ENCODE peak calls at places on chromosome 18, in eight cellular contexts. H, G, F, K, R, T, Y and A are unnamed samples.

GRCh38 chr18:61608306-61608705 is 275.1 kb downstream of the CDH20 start:
- DNase-seq in T (no peak), H (no peak), F (no peak), G (no peak), Y (no peak), R (no peak), K (peak), A (no peak)

GRCh38 chr18:5582054-5582453 is 38.3 kb upstream of the EPB41L3 start:
- DNase-seq in H (no peak), T (no peak), R (no peak), F (no peak), Y (no peak), G (peak), K (peak), A (peak)

GRCh38 chr18:21490745-21491144 is 109.8 kb downstream of the ESCO1 start:
- DNase-seq in K (no peak), F (no peak), R (no peak), Y (no peak), H (no peak), T (no peak), G (no peak), A (no peak)

GRCh38 chr18:24674236-24675004 is 214.0 kb downstream of the HRH4 start:
- DNase-seq in Y (no peak), K (no peak), G (no peak), H (no peak), F (no peak), R (no peak), T (no peak), A (no peak)

GRCh38 chr18:27120246-27120645 is 64.9 kb downstream of the CHST9 start:
- DNase-seq in R (no peak), H (no peak), K (peak), T (no peak), Y (no peak), G (no peak), F (no peak), A (no peak)

GRCh38 chr18:56992777-56993176 is 154.1 kb upstream of the BOD1L2 start:
- DNase-seq in H (no peak), Y (no peak), G (no peak), K (peak), F (no peak), R (no peak), T (no peak), A (no peak)

GRCh38 chr18:24402209-24402785 is 4.7 kb upstream of the OSBPL1A start:
- DNase-seq in R (no peak), K (no peak), T (no peak), G (no peak), Y (peak), H (no peak), F (no peak), A (no peak)

GRCh38 chr18:13893418-13893760 is 21.9 kb downstream of the MC2R start:
- DNase-seq in Y (no peak), T (peak), K (no peak), R (no peak), G (no peak), F (no peak), H (no peak), A (no peak)

GRCh38 chr18:34928068-34928753 is 113.0 kb upstream of the MAPRE2 start:
- DNase-seq in Y (no peak), G (no peak), K (no peak), H (no peak), R (no peak), F (no peak), T (no peak), A (no peak)

GRCh38 chr18:21682276-21683051 is 22.1 kb downstream of the ABHD3 start:
- DNase-seq in T (no peak), H (no peak), Y (no peak), K (peak), R (peak), F (peak), G (peak), A (peak)

GRCh38 chr18:21672868-21673267 is 31.7 kb downstream of the ABHD3 start:
- DNase-seq in R (no peak), T (no peak), H (no peak), F (peak), Y (peak), G (peak), K (peak), A (peak)

GRCh38 chr18:59885579-59886163 is 14.1 kb upstream of the PMAIP1 start:
- DNase-seq in H (no peak), R (no peak), F (no peak), Y (no peak), T (no peak), G (peak), K (peak), A (peak)

GRCh38 chr18:70075906-70076305 is 128.2 kb upstream of the CD226 start:
- DNase-seq in F (no peak), R (no peak), Y (no peak), K (no peak), T (no peak), H (no peak), G (no peak), A (no peak)
- TF ChIP-seq CTCF in F (no peak), R (no peak), Y (no peak), K (peak), T (no peak), H (no peak), G (peak), A (peak)

DNA sequence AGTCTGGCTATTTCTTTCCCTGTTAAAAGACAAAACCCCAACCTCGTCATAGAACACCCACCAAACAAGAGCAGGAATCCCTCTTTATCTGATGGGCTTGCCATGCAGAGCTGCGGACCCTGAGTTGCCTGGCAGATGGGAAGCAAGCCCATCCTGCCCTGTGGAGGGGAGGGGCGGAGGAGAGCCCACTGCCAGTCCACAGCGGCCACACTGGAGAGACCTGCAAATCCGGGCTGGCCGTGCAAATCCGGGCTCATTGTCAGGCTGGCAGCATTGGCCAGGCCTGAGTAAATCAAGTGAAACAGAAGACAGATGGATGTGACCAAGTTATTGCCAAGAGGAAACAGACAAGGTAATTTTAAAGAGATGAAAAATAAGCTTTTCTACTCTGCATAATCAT is 22.0 kb downstream of the MYL12B start:
- DNase-seq in R (no peak), G (no peak), K (no peak), F (no peak), Y (no peak), H (no peak), T (no peak), A (no peak)
- H3K4me3 ChIP-seq in R (no peak), G (no peak), K (no peak), F (no peak), Y (no peak), H (no peak), T (no peak), A (no peak)

DNA sequence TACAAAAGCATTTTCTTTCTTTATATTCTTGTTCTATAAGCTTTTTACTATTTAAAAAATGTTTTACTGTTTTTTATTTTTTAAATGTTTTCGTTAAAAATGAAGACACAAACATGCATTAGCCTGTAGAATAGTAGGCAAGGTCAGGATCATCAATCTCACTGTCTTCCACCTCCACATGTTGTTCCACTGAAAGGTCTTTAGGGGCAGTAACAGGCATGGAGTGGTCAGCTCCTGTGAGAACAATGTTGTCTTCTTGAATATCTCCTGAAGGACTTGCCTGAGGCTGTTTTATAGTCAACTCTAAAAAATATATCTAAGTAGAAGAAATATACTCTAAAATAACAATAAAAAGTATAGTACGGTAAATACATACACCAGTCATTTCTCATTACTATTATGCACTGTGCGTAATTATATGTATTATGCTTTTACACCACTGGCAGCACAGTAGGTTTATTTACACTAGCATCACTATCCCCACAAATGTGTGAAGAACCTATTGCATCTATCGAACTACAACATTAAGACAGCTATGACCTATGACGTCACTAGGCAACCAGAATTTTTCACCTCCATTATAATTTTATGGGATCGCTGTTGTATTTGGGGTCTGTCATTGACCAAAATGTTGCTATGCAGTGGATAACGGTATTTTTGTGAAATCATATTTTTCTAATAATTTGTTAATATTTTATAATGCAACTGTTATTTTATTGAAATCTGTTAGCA is 764.3 kb downstream of the METTL4 start:
- DNase-seq in T (no peak), G (no peak), F (no peak), K (no peak), R (no peak), Y (no peak), H (no peak), A (no peak)
- TF ChIP-seq CTCF in T (no peak), G (no peak), F (no peak), K (no peak), R (no peak), Y (no peak), H (no peak), A (no peak)

DNA sequence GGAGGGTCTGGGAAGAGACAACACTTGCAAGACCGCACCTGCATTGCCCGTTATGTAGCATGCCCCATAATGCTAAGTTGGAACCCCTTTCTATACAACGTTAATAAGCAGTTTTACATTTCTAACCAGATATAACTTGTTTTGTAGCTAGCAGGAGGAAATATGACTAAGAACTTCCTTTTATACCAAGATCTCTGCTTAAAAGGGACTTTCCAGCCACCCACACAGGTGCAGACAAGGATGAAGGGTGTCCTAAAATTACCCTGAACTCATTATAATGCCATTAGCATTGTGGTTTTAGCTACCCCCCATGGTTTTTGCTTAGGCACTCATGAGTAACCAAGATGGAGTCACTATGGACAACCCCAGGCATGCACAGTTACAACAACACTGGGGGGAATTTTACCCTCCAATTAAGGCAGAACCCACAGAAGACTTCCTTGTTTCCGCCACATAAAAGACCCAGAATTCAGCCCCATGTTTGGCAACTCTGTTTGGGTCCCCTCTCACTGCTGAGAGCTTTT is 362.8 kb downstream of the CBLN2 start:
- DNase-seq in H (no peak), Y (no peak), F (no peak), G (no peak), T (no peak), K (no peak), R (no peak), A (no peak)
- H3K4me3 ChIP-seq in H (no peak), Y (no peak), F (no peak), G (no peak), T (no peak), K (no peak), R (no peak), A (no peak)

GRCh38 chr18:6712401-6712800 is 17.1 kb upstream of the ARHGAP28 start:
- DNase-seq in K (no peak), F (no peak), R (no peak), T (no peak), Y (no peak), G (no peak), H (no peak), A (no peak)
- TF ChIP-seq CTCF in K (no peak), F (no peak), R (no peak), T (no peak), Y (no peak), G (no peak), H (no peak), A (no peak)

GRCh38 chr18:47919916-47920315 is 10.5 kb downstream of the SMAD2 start:
- DNase-seq in H (no peak), T (no peak), G (no peak), K (no peak), F (no peak), Y (no peak), R (no peak), A (no peak)

GRCh38 chr18:47915229-47915628 is 15.2 kb downstream of the SMAD2 start:
- DNase-seq in T (no peak), R (no peak), K (peak), Y (no peak), H (no peak), G (no peak), F (no peak), A (no peak)

GRCh38 chr18:47915930-47916329 is 14.5 kb downstream of the SMAD2 start:
- DNase-seq in F (no peak), T (no peak), H (no peak), Y (no peak), G (no peak), K (no peak), R (no peak), A (no peak)

GRCh38 chr18:47912794-47913594 is 17.5 kb downstream of the SMAD2 start:
- DNase-seq in H (no peak), G (peak), R (no peak), T (no peak), K (no peak), Y (no peak), F (no peak), A (no peak)

GRCh38 chr18:47917923-47918610 is 12.4 kb downstream of the SMAD2 start:
- DNase-seq in T (peak), K (no peak), H (no peak), Y (no peak), F (no peak), G (no peak), R (no peak), A (no peak)
- H3K4me3 ChIP-seq in T (no peak), K (no peak), H (no peak), Y (no peak), F (no peak), G (no peak), R (no peak), A (no peak)

DNA sequence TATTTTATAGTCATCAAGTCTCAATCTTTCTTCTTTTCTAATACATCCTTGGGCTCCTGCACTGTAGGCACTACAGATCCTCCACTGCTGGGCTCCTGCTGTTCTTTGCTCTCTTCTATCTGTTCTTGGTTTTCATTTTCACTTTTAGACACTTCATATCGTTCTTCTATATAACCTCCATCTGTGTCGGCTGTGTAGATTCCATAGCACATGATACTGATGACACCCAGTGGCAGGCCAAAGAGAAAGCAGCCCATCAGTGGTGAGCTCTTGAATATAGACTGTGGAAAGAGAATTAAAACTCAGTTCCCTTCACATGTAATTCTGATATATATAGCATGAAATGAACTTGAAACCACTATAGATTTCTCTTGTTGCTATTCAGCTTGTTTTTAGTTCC is 38.0 kb downstream of the TMX3 start:
- DNase-seq in K (no peak), R (no peak), H (no peak), G (peak), T (peak), Y (no peak), F (no peak), A (peak)
- TF ChIP-seq CTCF in K (peak), R (no peak), H (no peak), G (peak), T (peak), Y (no peak), F (no peak), A (peak)

GRCh38 chr18:62739911-62740310 is 24.6 kb downstream of the PHLPP1 start:
- DNase-seq in K (no peak), H (no peak), Y (no peak), T (no peak), G (no peak), F (no peak), R (no peak), A (no peak)

GRCh38 chr18:62744076-62744705 is 28.9 kb downstream of the PHLPP1 start:
- DNase-seq in H (no peak), Y (peak), G (no peak), R (no peak), F (no peak), T (no peak), K (peak), A (peak)

GRCh38 chr18:62738638-62739037 is 23.3 kb downstream of the PHLPP1 start:
- DNase-seq in Y (no peak), R (no peak), G (no peak), K (no peak), T (no peak), H (no peak), F (no peak), A (no peak)

GRCh38 chr18:62741584-62741983 is 26.2 kb downstream of the PHLPP1 start:
- DNase-seq in H (no peak), T (no peak), R (no peak), F (no peak), G (no peak), Y (no peak), K (no peak), A (no peak)

DNA sequence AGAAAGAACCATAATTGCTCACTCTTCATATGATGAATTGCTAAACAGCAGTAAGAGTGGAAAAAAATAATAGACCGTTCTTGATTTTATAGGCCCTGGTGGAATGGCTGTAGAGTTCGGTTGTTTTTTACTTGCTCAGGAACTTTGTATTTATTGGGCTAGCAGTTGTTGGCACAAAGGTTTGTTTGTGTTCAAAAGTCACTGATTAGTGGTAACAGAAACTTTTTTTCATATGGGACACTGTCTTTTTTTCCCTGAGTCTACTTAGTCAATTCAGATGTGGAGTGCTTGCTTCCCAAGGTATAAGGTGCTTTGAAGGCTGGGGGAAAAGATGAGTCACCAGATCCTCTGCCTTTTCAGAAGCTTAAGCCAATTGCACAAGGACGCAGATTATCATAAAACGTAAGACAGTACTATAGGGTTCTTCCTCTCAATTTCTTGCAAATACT is 25.8 kb downstream of the PHLPP1 start:
- DNase-seq in G (peak), Y (no peak), H (peak), T (no peak), F (no peak), K (peak), R (no peak), A (peak)
- H3K4me3 ChIP-seq in G (no peak), Y (no peak), H (no peak), T (no peak), F (no peak), K (no peak), R (no peak), A (no peak)

DNA sequence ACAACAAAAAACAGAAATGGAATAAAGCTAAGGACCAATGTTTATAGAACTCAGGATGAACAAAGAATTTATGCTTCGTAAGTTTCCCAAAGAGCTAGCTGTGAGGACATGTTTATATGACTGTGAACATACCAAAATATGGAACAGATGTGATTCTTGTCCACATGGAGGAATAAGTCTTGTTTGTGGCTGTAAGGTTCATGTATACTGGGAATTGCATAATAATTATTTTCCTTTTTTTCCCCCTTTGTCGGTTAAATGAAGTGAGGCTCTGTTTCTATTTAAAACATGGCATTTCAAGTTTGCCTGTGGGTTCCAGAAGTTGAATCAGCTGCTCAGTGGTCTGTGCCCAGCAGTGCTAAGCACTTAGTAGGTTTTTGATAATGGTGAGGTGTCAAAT is 108.1 kb downstream of the FHOD3 start:
- DNase-seq in F (no peak), R (no peak), G (no peak), T (no peak), H (no peak), Y (no peak), K (no peak), A (peak)
- TF ChIP-seq CTCF in F (no peak), R (no peak), G (no peak), T (no peak), H (no peak), Y (no peak), K (no peak), A (no peak)